ENCODE peak calls at places on chromosomes 2 and 18, in six cellular contexts. One of them, this sample, is unnamed.

GRCh38 chr2:85577386-85578242 is at the start of gene VAMP8:
- DNase-seq in right cardiac atrium: peak; percentile 73
- DNase-seq in CD8-positive, alpha-beta memory T cell: peak; percentile 44
- DNase-seq in WERI-Rb-1: no peak
- DNase-seq in body of pancreas: peak; percentile 83
- DNase-seq in caudate nucleus: no peak
- DNase-seq in this sample: peak; percentile 91

GRCh38 chr18:13635046-13635445 is 91.3 kb downstream of the FAM210A start:
- DNase-seq in body of pancreas: no peak
- DNase-seq in CD8-positive, alpha-beta memory T cell: no peak
- DNase-seq in caudate nucleus: no peak
- DNase-seq in WERI-Rb-1: no peak
- DNase-seq in right cardiac atrium: peak; percentile 75
- DNase-seq in this sample: no peak

GRCh38 chr2:218804817-218805216 is 22.9 kb downstream of the CYP27A1 start:
- DNase-seq in WERI-Rb-1: no peak
- DNase-seq in caudate nucleus: no peak
- DNase-seq in body of pancreas: no peak
- DNase-seq in right cardiac atrium: no peak
- DNase-seq in CD8-positive, alpha-beta memory T cell: no peak
- DNase-seq in this sample: no peak

GRCh38 chr18:42011053-42011452 is 56.0 kb downstream of the PIK3C3 start:
- DNase-seq in right cardiac atrium: no peak
- DNase-seq in CD8-positive, alpha-beta memory T cell: no peak
- DNase-seq in caudate nucleus: no peak
- DNase-seq in body of pancreas: no peak
- DNase-seq in WERI-Rb-1: no peak
- DNase-seq in this sample: no peak

GRCh38 chr2:9637330-9637729 is 6.5 kb upstream of the YWHAQ start:
- DNase-seq in WERI-Rb-1: no peak
- DNase-seq in CD8-positive, alpha-beta memory T cell: no peak
- DNase-seq in caudate nucleus: peak; percentile 33
- DNase-seq in body of pancreas: no peak
- DNase-seq in right cardiac atrium: no peak
- DNase-seq in this sample: no peak

GRCh38 chr2:223315813-223316212 is 263.8 kb downstream of the KCNE4 start:
- DNase-seq in WERI-Rb-1: no peak
- DNase-seq in body of pancreas: no peak
- DNase-seq in CD8-positive, alpha-beta memory T cell: no peak
- DNase-seq in right cardiac atrium: no peak
- DNase-seq in caudate nucleus: no peak
- DNase-seq in this sample: no peak

GRCh38 chr2:45382744-45383143 is 228.3 kb downstream of the SRBD1 start:
- DNase-seq in body of pancreas: no peak
- DNase-seq in WERI-Rb-1: no peak
- DNase-seq in right cardiac atrium: no peak
- DNase-seq in caudate nucleus: no peak
- DNase-seq in CD8-positive, alpha-beta memory T cell: no peak
- DNase-seq in this sample: no peak

GRCh38 chr2:224220581-224221255 is 181.2 kb downstream of the FAM124B start:
- DNase-seq in CD8-positive, alpha-beta memory T cell: no peak
- DNase-seq in caudate nucleus: no peak
- DNase-seq in body of pancreas: no peak
- DNase-seq in WERI-Rb-1: no peak
- DNase-seq in right cardiac atrium: no peak
- DNase-seq in this sample: no peak

GRCh38 chr2:190343500-190344274 is at the start of gene INPP1:
- DNase-seq in WERI-Rb-1: peak; percentile 31
- DNase-seq in body of pancreas: peak; percentile 60
- DNase-seq in CD8-positive, alpha-beta memory T cell: peak; percentile 29
- DNase-seq in right cardiac atrium: peak; percentile 93
- DNase-seq in caudate nucleus: peak; percentile 59
- DNase-seq in this sample: peak; percentile 94

DNA sequence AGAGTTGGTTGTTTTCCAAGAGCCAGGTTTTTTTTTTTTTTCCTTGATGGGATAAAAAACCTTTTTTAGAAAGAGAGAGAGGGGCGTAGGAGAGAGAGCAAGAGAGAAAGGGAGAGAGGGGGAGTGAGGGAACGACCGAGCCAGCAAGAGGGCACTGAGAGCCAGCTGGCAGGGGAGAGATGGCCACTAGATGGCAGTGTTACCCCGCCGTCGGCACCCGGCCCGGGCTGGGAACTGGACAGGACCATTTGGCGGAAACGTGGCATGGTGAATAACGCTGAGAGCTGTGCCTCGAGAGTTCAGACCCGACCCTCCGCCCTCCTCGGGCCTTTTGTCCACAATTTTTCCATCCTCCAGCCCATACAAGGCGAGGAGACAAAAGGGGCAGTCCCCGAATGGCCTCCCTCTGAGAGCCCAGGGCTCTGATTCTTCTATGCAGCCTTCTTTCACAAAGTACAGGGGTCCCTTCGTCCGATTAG is 286.7 kb upstream of the VRK2 start:
- DNase-seq in right cardiac atrium: peak; percentile 92
- DNase-seq in CD8-positive, alpha-beta memory T cell: peak; percentile 45
- DNase-seq in body of pancreas: peak; percentile 89
- DNase-seq in caudate nucleus: peak; percentile 83
- DNase-seq in WERI-Rb-1: peak; percentile 92
- DNase-seq in this sample: peak; percentile 94
- H3K27ac ChIP-seq in right cardiac atrium: no peak overlapping the region
- H3K27ac ChIP-seq in CD8-positive, alpha-beta memory T cell: no peak overlapping the region
- H3K27ac ChIP-seq in body of pancreas: no peak overlapping the region
- H3K27ac ChIP-seq in caudate nucleus: peak overlapping the region; percentile 9
- H3K27ac ChIP-seq in WERI-Rb-1: peak overlapping the region; percentile 46
- H3K27ac ChIP-seq in this sample: no peak overlapping the region

GRCh38 chr2:203786912-203787311 is 80.5 kb downstream of the CD28 start:
- DNase-seq in CD8-positive, alpha-beta memory T cell: no peak
- DNase-seq in right cardiac atrium: peak; percentile 53
- DNase-seq in body of pancreas: no peak
- DNase-seq in caudate nucleus: no peak
- DNase-seq in WERI-Rb-1: no peak
- DNase-seq in this sample: no peak
- H3K27ac ChIP-seq in CD8-positive, alpha-beta memory T cell: no peak overlapping the region
- H3K27ac ChIP-seq in right cardiac atrium: peak overlapping the region; percentile 48
- H3K27ac ChIP-seq in body of pancreas: peak overlapping the region; percentile 46
- H3K27ac ChIP-seq in caudate nucleus: peak overlapping the region; percentile 3
- H3K27ac ChIP-seq in WERI-Rb-1: no peak overlapping the region
- H3K27ac ChIP-seq in this sample: peak overlapping the region; percentile 60

GRCh38 chr2:27664245-27664574 is 521 bp downstream of the SLC4A1AP start:
- DNase-seq in CD8-positive, alpha-beta memory T cell: no peak
- DNase-seq in right cardiac atrium: no peak
- DNase-seq in caudate nucleus: no peak
- DNase-seq in WERI-Rb-1: no peak
- DNase-seq in body of pancreas: no peak
- DNase-seq in this sample: no peak
- H3K27ac ChIP-seq in CD8-positive, alpha-beta memory T cell: peak overlapping the region; percentile 93
- H3K27ac ChIP-seq in right cardiac atrium: peak overlapping the region; percentile 100
- H3K27ac ChIP-seq in caudate nucleus: peak overlapping the region; percentile 93
- H3K27ac ChIP-seq in WERI-Rb-1: peak overlapping the region; percentile 97
- H3K27ac ChIP-seq in body of pancreas: peak overlapping the region; percentile 88
- H3K27ac ChIP-seq in this sample: peak overlapping the region; percentile 83

GRCh38 chr2:8583400-8584173 is 98.3 kb upstream of the ID2 start:
- DNase-seq in CD8-positive, alpha-beta memory T cell: peak; percentile 68
- DNase-seq in body of pancreas: peak; percentile 99
- DNase-seq in WERI-Rb-1: peak; percentile 58
- DNase-seq in right cardiac atrium: peak; percentile 98
- DNase-seq in caudate nucleus: no peak
- DNase-seq in this sample: peak; percentile 98
- H3K27ac ChIP-seq in CD8-positive, alpha-beta memory T cell: peak overlapping the region; percentile 0
- H3K27ac ChIP-seq in body of pancreas: peak overlapping the region; percentile 88
- H3K27ac ChIP-seq in WERI-Rb-1: no peak overlapping the region
- H3K27ac ChIP-seq in right cardiac atrium: peak overlapping the region; percentile 48
- H3K27ac ChIP-seq in caudate nucleus: peak overlapping the region; percentile 36
- H3K27ac ChIP-seq in this sample: peak overlapping the region; percentile 65

DNA sequence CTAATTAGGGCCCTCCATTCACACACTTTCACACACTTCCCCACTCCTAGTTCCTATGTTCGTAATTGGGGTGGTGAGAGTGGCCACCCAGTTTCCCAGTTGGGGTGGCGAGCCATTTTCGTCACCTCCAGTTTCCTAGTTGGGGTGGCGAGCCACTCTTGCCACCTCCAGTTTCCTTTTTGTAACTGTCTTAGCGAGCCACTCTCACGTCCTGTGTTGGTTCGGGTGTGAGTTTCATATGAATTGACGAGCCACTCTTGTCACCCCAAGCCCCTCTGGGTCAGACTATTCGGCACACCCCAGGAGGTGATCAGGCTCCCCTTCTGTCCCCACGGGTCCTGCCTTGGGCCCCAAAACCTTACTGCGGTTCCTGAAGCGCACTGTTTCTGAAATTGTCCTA is 14.0 kb downstream of the CYP20A1 start:
- DNase-seq in right cardiac atrium: no peak
- DNase-seq in WERI-Rb-1: no peak
- DNase-seq in CD8-positive, alpha-beta memory T cell: no peak
- DNase-seq in caudate nucleus: no peak
- DNase-seq in body of pancreas: no peak
- DNase-seq in this sample: no peak
- H3K27ac ChIP-seq in right cardiac atrium: no peak overlapping the region
- H3K27ac ChIP-seq in WERI-Rb-1: no peak overlapping the region
- H3K27ac ChIP-seq in CD8-positive, alpha-beta memory T cell: no peak overlapping the region
- H3K27ac ChIP-seq in caudate nucleus: no peak overlapping the region
- H3K27ac ChIP-seq in body of pancreas: no peak overlapping the region
- H3K27ac ChIP-seq in this sample: no peak overlapping the region

GRCh38 chr2:54432181-54433020 is 23.7 kb upstream of the SPTBN1 start:
- DNase-seq in body of pancreas: no peak
- DNase-seq in caudate nucleus: no peak
- DNase-seq in CD8-positive, alpha-beta memory T cell: no peak
- DNase-seq in WERI-Rb-1: peak; percentile 48
- DNase-seq in right cardiac atrium: no peak
- DNase-seq in this sample: peak; percentile 60
- H3K27ac ChIP-seq in body of pancreas: no peak overlapping the region
- H3K27ac ChIP-seq in caudate nucleus: peak overlapping the region; percentile 76
- H3K27ac ChIP-seq in CD8-positive, alpha-beta memory T cell: no peak overlapping the region
- H3K27ac ChIP-seq in WERI-Rb-1: peak overlapping the region; percentile 33
- H3K27ac ChIP-seq in right cardiac atrium: peak overlapping the region; percentile 12
- H3K27ac ChIP-seq in this sample: peak overlapping the region; percentile 45

DNA sequence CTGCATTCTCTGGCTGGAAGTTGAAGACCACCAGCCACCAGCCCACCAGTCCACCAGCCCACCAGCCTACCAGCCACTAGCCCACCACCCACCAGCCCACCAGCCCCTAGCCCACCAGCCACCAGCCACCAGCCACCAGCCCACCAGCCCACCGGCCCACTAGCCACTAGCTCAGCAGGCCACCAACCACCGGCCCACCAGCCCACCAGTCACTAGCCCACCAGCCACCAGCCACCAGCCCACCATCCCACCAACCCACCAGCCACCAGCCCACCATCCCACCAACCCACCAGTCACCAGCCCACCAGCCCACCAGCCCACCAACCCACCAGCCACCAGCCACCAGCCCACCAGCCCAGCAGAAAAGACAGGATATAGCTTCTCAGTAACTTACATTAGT is 18.6 kb upstream of the TMEM131 start:
- DNase-seq in CD8-positive, alpha-beta memory T cell: no peak
- DNase-seq in right cardiac atrium: no peak
- DNase-seq in body of pancreas: no peak
- DNase-seq in caudate nucleus: no peak
- DNase-seq in WERI-Rb-1: no peak
- DNase-seq in this sample: no peak
- H3K27ac ChIP-seq in CD8-positive, alpha-beta memory T cell: no peak overlapping the region
- H3K27ac ChIP-seq in right cardiac atrium: no peak overlapping the region
- H3K27ac ChIP-seq in body of pancreas: no peak overlapping the region
- H3K27ac ChIP-seq in caudate nucleus: no peak overlapping the region
- H3K27ac ChIP-seq in WERI-Rb-1: no peak overlapping the region
- H3K27ac ChIP-seq in this sample: no peak overlapping the region

GRCh38 chr2:144522741-144523605 is 3.1 kb upstream of the ZEB2 start:
- DNase-seq in right cardiac atrium: peak; percentile 86
- DNase-seq in body of pancreas: no peak
- DNase-seq in CD8-positive, alpha-beta memory T cell: no peak
- DNase-seq in caudate nucleus: no peak
- DNase-seq in WERI-Rb-1: peak; percentile 62
- DNase-seq in this sample: peak; percentile 81
- H3K27ac ChIP-seq in right cardiac atrium: peak overlapping the region; percentile 86
- H3K27ac ChIP-seq in body of pancreas: peak overlapping the region; percentile 73
- H3K27ac ChIP-seq in CD8-positive, alpha-beta memory T cell: peak overlapping the region; percentile 56
- H3K27ac ChIP-seq in caudate nucleus: peak overlapping the region; percentile 95
- H3K27ac ChIP-seq in WERI-Rb-1: peak overlapping the region; percentile 30
- H3K27ac ChIP-seq in this sample: peak overlapping the region; percentile 89

GRCh38 chr2:74549685-74549971 is 4.1 kb downstream of the LOXL3 start:
- DNase-seq in caudate nucleus: no peak
- DNase-seq in CD8-positive, alpha-beta memory T cell: no peak
- DNase-seq in WERI-Rb-1: no peak
- DNase-seq in body of pancreas: no peak
- DNase-seq in right cardiac atrium: no peak
- DNase-seq in this sample: no peak

GRCh38 chr2:74550231-74550630 is 3.5 kb downstream of the LOXL3 start:
- DNase-seq in right cardiac atrium: no peak
- DNase-seq in CD8-positive, alpha-beta memory T cell: no peak
- DNase-seq in WERI-Rb-1: no peak
- DNase-seq in caudate nucleus: no peak
- DNase-seq in body of pancreas: no peak
- DNase-seq in this sample: no peak

GRCh38 chr2:74551530-74551929 is 2.2 kb downstream of the LOXL3 start:
- DNase-seq in CD8-positive, alpha-beta memory T cell: no peak
- DNase-seq in body of pancreas: no peak
- DNase-seq in caudate nucleus: no peak
- DNase-seq in right cardiac atrium: no peak
- DNase-seq in WERI-Rb-1: no peak
- DNase-seq in this sample: no peak

GRCh38 chr2:74548285-74548918 is 5.3 kb downstream of the LOXL3 start:
- DNase-seq in caudate nucleus: no peak
- DNase-seq in WERI-Rb-1: peak; percentile 74
- DNase-seq in CD8-positive, alpha-beta memory T cell: no peak
- DNase-seq in body of pancreas: no peak
- DNase-seq in right cardiac atrium: no peak
- DNase-seq in this sample: no peak

DNA sequence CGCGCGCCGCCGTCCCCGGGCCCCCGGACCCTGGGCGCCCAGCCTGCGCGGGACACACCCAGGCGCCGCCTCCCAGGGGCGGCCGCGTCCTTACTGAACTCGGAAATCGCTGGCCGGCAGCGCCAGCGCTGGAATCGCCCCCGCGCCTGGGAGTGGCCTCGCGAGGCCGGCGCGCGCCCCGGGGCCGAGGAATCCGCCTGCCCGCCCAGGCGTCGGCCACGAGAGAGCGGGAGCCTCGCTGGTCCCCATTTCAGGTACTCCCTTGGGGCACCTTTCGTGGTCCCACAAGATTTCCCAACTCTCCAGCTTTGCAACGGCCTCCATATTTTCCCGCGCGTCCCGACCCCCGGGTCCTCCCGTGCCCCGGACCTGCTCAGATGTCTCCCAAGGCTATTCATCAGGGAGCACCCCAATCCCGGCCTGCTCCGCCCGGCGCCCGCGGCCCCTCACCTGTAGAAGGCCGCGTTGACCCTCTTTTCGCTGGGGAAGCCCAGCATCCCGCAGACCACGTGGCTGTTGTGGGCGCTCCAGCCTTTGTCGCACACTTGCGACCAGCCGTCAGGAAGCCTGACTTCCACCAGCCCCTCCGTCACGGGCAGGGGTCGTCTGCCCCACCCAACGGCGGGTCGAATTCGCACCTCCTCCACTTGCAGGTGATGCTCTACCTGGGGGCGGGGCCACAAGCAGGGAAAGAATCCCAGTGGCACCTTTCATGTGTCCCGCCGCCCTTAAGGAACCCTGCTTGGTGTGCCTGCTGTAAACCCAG is 4.6 kb downstream of the LOXL3 start:
- DNase-seq in right cardiac atrium: peak; percentile 93
- DNase-seq in WERI-Rb-1: peak; percentile 86
- DNase-seq in caudate nucleus: no peak
- DNase-seq in CD8-positive, alpha-beta memory T cell: no peak
- DNase-seq in body of pancreas: peak; percentile 60
- DNase-seq in this sample: peak; percentile 92
- H3K27ac ChIP-seq in right cardiac atrium: peak overlapping the region; percentile 73
- H3K27ac ChIP-seq in WERI-Rb-1: peak overlapping the region; percentile 98
- H3K27ac ChIP-seq in caudate nucleus: no peak overlapping the region
- H3K27ac ChIP-seq in CD8-positive, alpha-beta memory T cell: no peak overlapping the region
- H3K27ac ChIP-seq in body of pancreas: peak overlapping the region; percentile 62
- H3K27ac ChIP-seq in this sample: peak overlapping the region; percentile 50